ENCODE peak calls at places on chromosome 14, in nine cellular contexts. T is thyroid gland, S is HCT116, A is tibial artery, F is gastrocnemius medialis, G is thoracic aorta, Z is pancreas, M is BE2C, D is IMR-90. V is an unnamed sample. For H3K36me3, the result is how much of the 10 kb centered on the place peaks cover.

GRCh38 chr14:73787760-73788508 is 63.7 kb upstream of the PTGR2 start:
- DNase-seq in T (no peak), S (no peak), A (no peak), F (no peak), G (no peak), Z (peak), M (no peak), D (peak), V (no peak)

GRCh38 chr14:67331368-67332125 is 28.1 kb downstream of the ATP6V1D start:
- DNase-seq in T (no peak), S (no peak), A (no peak), F (no peak), G (no peak), Z (no peak), M (no peak), D (peak), V (no peak)

GRCh38 chr14:98103705-98104104 is 1168.3 kb downstream of the BCL11B start:
- DNase-seq in T (no peak), S (no peak), A (no peak), F (no peak), G (no peak), Z (no peak), M (no peak), D (no peak), V (no peak)

GRCh38 chr14:38207342-38207741 is 362 bp upstream of the SSTR1 start:
- DNase-seq in T (no peak), S (no peak), A (no peak), F (no peak), G (no peak), Z (no peak), M (no peak), D (no peak), V (no peak)

GRCh38 chr14:85532981-85533820 is 3.3 kb downstream of the FLRT2 start:
- DNase-seq in T (peak), S (no peak), A (peak), F (peak), G (no peak), Z (peak), M (no peak), D (peak), V (peak)

GRCh38 chr14:102568115-102568614 is 24.3 kb upstream of the RCOR1 start:
- DNase-seq in T (no peak), S (peak), A (no peak), F (no peak), G (no peak), Z (no peak), M (no peak), D (no peak), V (no peak)

GRCh38 chr14:93970967-93971634 is 5.3 kb downstream of the ASB2 start:
- DNase-seq in T (no peak), S (no peak), A (no peak), F (no peak), G (no peak), Z (no peak), M (no peak), D (peak), V (peak)

GRCh38 chr14:36420288-36420687 is 99.7 kb downstream of the NKX2-1 start:
- DNase-seq in T (no peak), S (no peak), A (no peak), F (no peak), G (no peak), Z (no peak), M (no peak), D (no peak), V (no peak)

GRCh38 chr14:26729851-26730250 is 132.0 kb upstream of the NOVA1 start:
- DNase-seq in T (no peak), S (no peak), A (no peak), F (no peak), G (no peak), Z (no peak), M (no peak), D (no peak), V (no peak)

GRCh38 chr14:95375539-95376109 is 55.9 kb upstream of the CLMN start:
- DNase-seq in T (no peak), S (no peak), A (no peak), F (no peak), G (no peak), Z (no peak), M (no peak), D (no peak), V (no peak)

GRCh38 chr14:89280612-89281011 is 136.4 kb downstream of the FOXN3 start:
- DNase-seq in T (no peak), S (no peak), A (no peak), F (no peak), G (no peak), Z (no peak), M (no peak), D (no peak), V (no peak)

GRCh38 chr14:74846168-74846567 is 29.8 kb downstream of the PROX2 start:
- DNase-seq in T (no peak), S (no peak), A (no peak), F (no peak), G (no peak), Z (no peak), M (peak), D (peak), V (peak)

GRCh38 chr14:51602176-51602759 is 49.4 kb upstream of the FRMD6 start:
- DNase-seq in T (no peak), S (no peak), A (no peak), F (no peak), G (no peak), Z (no peak), M (no peak), D (peak), V (no peak)

GRCh38 chr14:38143651-38144505 is 63.8 kb upstream of the SSTR1 start:
- DNase-seq in T (no peak), S (no peak), A (no peak), F (no peak), G (no peak), Z (no peak), M (no peak), D (peak), V (no peak)

GRCh38 chr14:105092124-105092911 is 27.1 kb upstream of the GPR132 start:
- DNase-seq in T (peak), S (no peak), A (no peak), F (no peak), G (no peak), Z (peak), M (peak), D (no peak), V (peak)

GRCh38 chr14:35969310-35969709 is 143.2 kb downstream of the BRMS1L start:
- DNase-seq in T (no peak), S (no peak), A (no peak), F (no peak), G (no peak), Z (no peak), M (no peak), D (no peak), V (no peak)

GRCh38 chr14:75769047-75769685 is 108.1 kb downstream of the TTLL5 start:
- DNase-seq in T (no peak), S (no peak), A (no peak), F (no peak), G (no peak), Z (no peak), M (no peak), D (peak), V (no peak)

GRCh38 chr14:91367173-91368171 is 50.1 kb downstream of the CCDC88C start:
- DNase-seq in T (no peak), S (no peak), A (no peak), F (no peak), G (no peak), Z (no peak), M (no peak), D (peak), V (no peak)

GRCh38 chr14:28101992-28102391 is 664.6 kb upstream of the FOXG1 start:
- DNase-seq in T (no peak), S (no peak), A (no peak), F (no peak), G (no peak), Z (no peak), M (peak), D (no peak), V (no peak)

GRCh38 chr14:79179985-79180384 is 1009.8 kb downstream of the NRXN3 start:
- DNase-seq in T (no peak), S (no peak), A (no peak), F (no peak), G (no peak), Z (no peak), M (no peak), D (no peak), V (no peak)

GRCh38 chr14:61573748-61574513 is 121.4 kb upstream of the HIF1A start:
- DNase-seq in T (no peak), S (no peak), A (no peak), F (no peak), G (no peak), Z (no peak), M (no peak), D (peak), V (no peak)

GRCh38 chr14:67622675-67623074 is 3.0 kb downstream of the ARG2 start:
- DNase-seq in T (peak), S (no peak), A (peak), F (peak), G (no peak), Z (no peak), M (no peak), D (peak), V (no peak)

GRCh38 chr14:77903233-77903632 is 103.3 kb downstream of the ADCK1 start:
- DNase-seq in T (no peak), S (no peak), A (no peak), F (no peak), G (no peak), Z (no peak), M (no peak), D (no peak), V (peak)

GRCh38 chr14:35989736-35990135 is 163.6 kb downstream of the BRMS1L start:
- DNase-seq in T (no peak), S (no peak), A (no peak), F (no peak), G (no peak), Z (no peak), M (no peak), D (no peak), V (no peak)

GRCh38 chr14:71116206-71117122 is 209.2 kb downstream of the PCNX1 start:
- DNase-seq in T (no peak), S (no peak), A (no peak), F (no peak), G (no peak), Z (no peak), M (no peak), D (no peak), V (no peak)

GRCh38 chr14:103169954-103170353 is 46.7 kb downstream of the TNFAIP2 start:
- DNase-seq in T (no peak), S (no peak), A (no peak), F (no peak), G (no peak), Z (no peak), M (no peak), D (no peak), V (no peak)

GRCh38 chr14:50475460-50475859 is 56.9 kb downstream of the MAP4K5 start:
- DNase-seq in T (no peak), S (no peak), A (no peak), F (no peak), G (no peak), Z (no peak), M (no peak), D (peak), V (peak)

GRCh38 chr14:95137804-95138167 is 19.5 kb downstream of the DICER1 start:
- DNase-seq in T (peak), S (no peak), A (no peak), F (no peak), G (no peak), Z (no peak), M (no peak), D (no peak), V (no peak)

GRCh38 chr14:76964695-76965094 is 63.8 kb downstream of the IRF2BPL start:
- DNase-seq in T (peak), S (no peak), A (no peak), F (no peak), G (no peak), Z (no peak), M (no peak), D (no peak), V (no peak)

GRCh38 chr14:59728294-59728693 is 142.3 kb downstream of the RTN1 start:
- DNase-seq in T (no peak), S (no peak), A (no peak), F (no peak), G (no peak), Z (no peak), M (no peak), D (no peak), V (peak)

GRCh38 chr14:59768855-59769254 is 101.7 kb downstream of the RTN1 start:
- DNase-seq in T (no peak), S (no peak), A (no peak), F (no peak), G (no peak), Z (no peak), M (no peak), D (peak), V (no peak)

GRCh38 chr14:34593740-34594375 is 36.1 kb downstream of the SNX6 start:
- DNase-seq in T (no peak), S (no peak), A (peak), F (peak), G (no peak), Z (peak), M (no peak), D (peak), V (no peak)

GRCh38 chr14:56844603-56845002 is 34.3 kb upstream of the OTX2 start:
- DNase-seq in T (no peak), S (no peak), A (no peak), F (no peak), G (no peak), Z (no peak), M (no peak), D (no peak), V (no peak)
- H3K4me3 ChIP-seq in T (no peak), S (no peak), A (no peak), F (no peak), G (no peak), Z (no peak), M (no peak), D (no peak), V (no peak)

GRCh38 chr14:65604946-65605345 is 192.4 kb downstream of the FUT8 start:
- DNase-seq in T (no peak), S (no peak), A (no peak), F (no peak), G (no peak), Z (no peak), M (no peak), D (peak), V (no peak)
- TF ChIP-seq CTCF in T (no peak), S (peak), A (no peak), F (no peak), G (no peak), Z (no peak), M (peak), D (peak), V (no peak)

GRCh38 chr14:20458031-20458789 is 3.0 kb downstream of the PIP4P1 start:
- DNase-seq in T (no peak), S (no peak), A (no peak), F (no peak), G (no peak), Z (no peak), M (no peak), D (no peak), V (no peak)

GRCh38 chr14:20456971-20457370 is 1.9 kb downstream of the APEX1 start:
- DNase-seq in T (no peak), S (no peak), A (no peak), F (no peak), G (no peak), Z (no peak), M (no peak), D (no peak), V (no peak)

GRCh38 chr14:20454359-20454644 is 310 bp downstream of the OSGEP start:
- DNase-seq in T (peak), S (peak), A (peak), F (peak), G (peak), Z (no peak), M (no peak), D (peak), V (no peak)

GRCh38 chr14:20455355-20456300 is 602 bp downstream of the APEX1 start:
- DNase-seq in T (no peak), S (no peak), A (no peak), F (no peak), G (no peak), Z (no peak), M (no peak), D (peak), V (peak)

GRCh38 chr14:20454645-20455354 is at the start of the genes APEX1 and OSGEP:
- DNase-seq in T (peak), S (peak), A (peak), F (peak), G (peak), Z (peak), M (peak), D (peak), V (peak)
- H3K36me3 ChIP-seq in T (half or more), S (under half), A (half or more), F (under half), G (under half), Z (half or more), M (half or more), D (under half), V (half or more)

GRCh38 chr14:92850492-92850891 is 56.4 kb downstream of the GOLGA5 start:
- DNase-seq in T (no peak), S (no peak), A (no peak), F (no peak), G (no peak), Z (no peak), M (peak), D (peak), V (no peak)
- H3K4me3 ChIP-seq in T (no peak), S (no peak), A (no peak), F (no peak), G (no peak), Z (no peak), M (no peak), D (no peak), V (no peak)

DNA sequence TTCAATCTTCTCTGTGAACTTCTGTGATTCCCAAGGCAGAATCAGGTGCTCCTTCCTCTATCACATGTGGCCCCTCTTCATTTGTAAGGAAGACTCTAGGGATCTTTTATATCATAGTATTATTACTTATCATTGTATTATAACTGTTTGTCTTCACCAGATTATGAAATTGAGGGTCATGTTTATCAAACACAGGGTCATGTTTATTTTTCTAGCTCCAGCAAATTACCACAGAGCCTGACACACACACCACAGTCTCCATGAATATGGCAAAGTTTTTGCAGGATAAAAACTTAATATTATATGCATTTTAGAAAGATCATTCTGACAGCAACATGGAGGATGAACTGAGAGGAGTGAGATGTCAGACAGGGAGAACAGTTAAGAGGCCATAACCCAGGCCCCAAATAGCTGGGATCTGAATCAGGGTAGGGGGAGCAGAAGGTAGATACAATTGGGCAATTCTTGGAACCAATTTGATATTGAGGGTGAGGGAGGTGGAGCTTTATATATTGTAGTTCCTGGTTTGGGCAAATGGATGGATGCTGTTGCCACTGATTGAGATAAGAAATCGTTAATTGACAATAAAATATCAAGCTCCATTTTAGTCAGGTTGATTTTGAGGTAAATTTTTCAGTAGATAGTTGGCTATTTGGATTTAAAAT is 130.7 kb downstream of the DHRS2 start:
- DNase-seq in T (no peak), S (no peak), A (no peak), F (no peak), G (no peak), Z (no peak), M (no peak), D (no peak), V (no peak)
- TF ChIP-seq CTCF in T (no peak), S (no peak), A (no peak), F (no peak), G (no peak), Z (no peak), M (no peak), D (no peak), V (no peak)

GRCh38 chr14:23173039-23173438 is 10.4 kb downstream of the SLC7A8 start:
- DNase-seq in T (no peak), S (no peak), A (no peak), F (no peak), G (no peak), Z (no peak), M (no peak), D (no peak), V (no peak)

GRCh38 chr14:23172096-23172495 is 11.4 kb downstream of the SLC7A8 start:
- DNase-seq in T (no peak), S (no peak), A (no peak), F (no peak), G (no peak), Z (no peak), M (no peak), D (no peak), V (no peak)

GRCh38 chr14:23172572-23172971 is 10.9 kb downstream of the SLC7A8 start:
- DNase-seq in T (no peak), S (no peak), A (no peak), F (no peak), G (no peak), Z (no peak), M (no peak), D (no peak), V (no peak)

GRCh38 chr14:23169622-23170021 is 13.8 kb downstream of the SLC7A8 start:
- DNase-seq in T (no peak), S (no peak), A (no peak), F (no peak), G (no peak), Z (no peak), M (no peak), D (no peak), V (no peak)

GRCh38 chr14:23171251-23171975 is 12.0 kb downstream of the SLC7A8 start:
- DNase-seq in T (no peak), S (no peak), A (no peak), F (no peak), G (no peak), Z (no peak), M (no peak), D (no peak), V (no peak)
- H3K36me3 ChIP-seq in T (under half), S (under half), A (under half), F (under half), G (under half), Z (under half), M (under half), D (under half), V (under half)

GRCh38 chr14:54570651-54571415 is 3.9 kb downstream of the SAMD4A start:
- DNase-seq in T (no peak), S (no peak), A (no peak), F (no peak), G (no peak), Z (no peak), M (no peak), D (peak), V (no peak)

GRCh38 chr14:54568821-54569591 is 2.1 kb downstream of the SAMD4A start:
- DNase-seq in T (no peak), S (no peak), A (peak), F (peak), G (no peak), Z (no peak), M (no peak), D (peak), V (no peak)

GRCh38 chr14:54572316-54572715 is 5.4 kb downstream of the SAMD4A start:
- DNase-seq in T (no peak), S (no peak), A (no peak), F (no peak), G (no peak), Z (no peak), M (peak), D (no peak), V (peak)

GRCh38 chr14:54567634-54568561 is 970 bp downstream of the SAMD4A start:
- DNase-seq in T (peak), S (no peak), A (peak), F (peak), G (no peak), Z (peak), M (peak), D (no peak), V (peak)

DNA sequence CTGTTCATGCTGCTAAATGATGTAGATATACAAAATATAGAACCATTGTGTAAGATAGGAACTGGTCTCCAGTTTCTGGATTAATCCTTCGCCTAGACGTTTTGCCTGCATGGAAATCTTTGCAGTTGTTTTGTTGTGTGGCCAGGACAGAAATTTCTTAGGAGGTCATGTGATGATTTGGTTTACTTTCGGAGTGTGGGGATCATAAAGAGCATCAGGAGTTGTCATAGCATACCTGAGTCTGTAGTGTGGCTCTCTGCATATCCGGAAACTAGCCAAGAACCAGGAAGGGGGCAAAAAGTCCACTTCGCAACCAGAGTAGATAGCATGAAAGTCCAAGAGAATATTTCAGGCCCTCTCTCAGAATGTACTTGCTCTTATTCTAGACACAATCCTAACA is 3.1 kb downstream of the SAMD4A start:
- DNase-seq in T (no peak), S (no peak), A (no peak), F (no peak), G (no peak), Z (no peak), M (no peak), D (no peak), V (no peak)
- H3K4me3 ChIP-seq in T (no peak), S (no peak), A (peak), F (no peak), G (peak), Z (no peak), M (no peak), D (peak), V (no peak)

GRCh38 chr14:100102156-100102785 is 37.0 kb downstream of the EVL start:
- DNase-seq in T (no peak), S (no peak), A (peak), F (no peak), G (no peak), Z (no peak), M (no peak), D (no peak), V (no peak)
- TF ChIP-seq CTCF in T (no peak), S (no peak), A (no peak), F (no peak), G (no peak), Z (no peak), M (no peak), D (no peak), V (no peak)

GRCh38 chr14:68969278-68969677 is 9.8 kb downstream of the ACTN1 start:
- DNase-seq in T (no peak), S (no peak), A (no peak), F (no peak), G (no peak), Z (no peak), M (no peak), D (no peak), V (no peak)
- H3K36me3 ChIP-seq in T (under half), S (under half), A (under half), F (under half), G (under half), Z (under half), M (under half), D (half or more), V (under half)

V was measured in WERI-Rb-1.